ENCODE peak calls at places on chromosomes 16 and 17, in four cellular contexts. E is fibroblast of the aortic adventitia, S is HCT116, N is MM.1S. A is an unnamed sample.

GRCh38 chr17:73072254-73072962 is 20.1 kb downstream of the SLC39A11 start:
- DNase-seq in E (no peak), S (no peak), N (no peak), A (no peak)

GRCh38 chr16:58393138-58393504 is 850 bp downstream of the GINS3 start:
- DNase-seq in E (peak; percentile 35), S (no peak), N (no peak), A (peak; percentile 8)

GRCh38 chr16:48580925-48581500 is 29.0 kb downstream of the N4BP1 start:
- DNase-seq in E (peak; percentile 40), S (no peak), N (no peak), A (no peak)

GRCh38 chr17:44044092-44044491 is 22.4 kb downstream of the LSM12 start:
- DNase-seq in E (peak; percentile 82), S (no peak), N (no peak), A (peak; percentile 42)

GRCh38 chr16:54545890-54546476 is 259.4 kb upstream of the IRX3 start:
- DNase-seq in E (no peak), S (no peak), N (no peak), A (no peak)

GRCh38 chr16:2926660-2927646 is 15.2 kb downstream of the FLYWCH1 start:
- DNase-seq in E (peak; percentile 90), S (peak; percentile 85), N (peak; percentile 89), A (peak; percentile 89)

GRCh38 chr16:74035816-74036215 is 260.8 kb upstream of the PSMD7 start:
- DNase-seq in E (no peak), S (peak; percentile 7), N (no peak), A (no peak)

GRCh38 chr16:30787613-30788378 is 791 bp upstream of the ZNF629 start:
- DNase-seq in E (no peak), S (no peak), N (no peak), A (no peak)

GRCh38 chr17:19317359-19318095 is 45.0 kb downstream of the B9D1 start:
- DNase-seq in E (peak; percentile 40), S (peak; percentile 57), N (peak; percentile 95), A (peak; percentile 86)

GRCh38 chr16:47013910-47014309 is 40.4 kb upstream of the DNAJA2 start:
- DNase-seq in E (no peak), S (no peak), N (no peak), A (no peak)

GRCh38 chr17:49459401-49459984 is 35.6 kb upstream of the NGFR start:
- DNase-seq in E (no peak), S (no peak), N (no peak), A (no peak)

GRCh38 chr16:49547448-49547847 is 173.8 kb downstream of the C16orf78 start:
- DNase-seq in E (no peak), S (no peak), N (no peak), A (no peak)

GRCh38 chr17:34578016-34578415 is 1.4 kb upstream of the TMEM132E start:
- DNase-seq in E (no peak), S (no peak), N (no peak), A (no peak)

GRCh38 chr17:3957735-3958134 is 6.5 kb downstream of the ATP2A3 start:
- DNase-seq in E (no peak), S (no peak), N (no peak), A (no peak)

GRCh38 chr16:29141586-29142324 is 156.9 kb downstream of the LAT start:
- DNase-seq in E (no peak), S (no peak), N (no peak), A (no peak)

GRCh38 chr17:65531508-65532431 is 29.7 kb downstream of the AXIN2 start:
- DNase-seq in E (peak; percentile 96), S (no peak), N (no peak), A (peak; percentile 72)
- TF ChIP-seq CTCF in E (peak; percentile 58), S (peak; percentile 38), N (no peak), A (peak; percentile 39)

GRCh38 chr16:81738831-81739496 is 40.1 kb upstream of the PLCG2 start:
- DNase-seq in E (no peak), S (no peak), N (no peak), A (no peak)
- H3K4me3 ChIP-seq in E (no peak overlapping the region), S (no peak overlapping the region), N (no peak overlapping the region), A (no peak overlapping the region)

GRCh38 chr16:13896543-13897182 is 23.3 kb upstream of the ERCC4 start:
- DNase-seq in E (no peak), S (peak; percentile 36), N (no peak), A (no peak)
- TF ChIP-seq CTCF in E (peak; percentile 23), S (peak; percentile 82), N (peak; percentile 23), A (peak; percentile 39)

DNA sequence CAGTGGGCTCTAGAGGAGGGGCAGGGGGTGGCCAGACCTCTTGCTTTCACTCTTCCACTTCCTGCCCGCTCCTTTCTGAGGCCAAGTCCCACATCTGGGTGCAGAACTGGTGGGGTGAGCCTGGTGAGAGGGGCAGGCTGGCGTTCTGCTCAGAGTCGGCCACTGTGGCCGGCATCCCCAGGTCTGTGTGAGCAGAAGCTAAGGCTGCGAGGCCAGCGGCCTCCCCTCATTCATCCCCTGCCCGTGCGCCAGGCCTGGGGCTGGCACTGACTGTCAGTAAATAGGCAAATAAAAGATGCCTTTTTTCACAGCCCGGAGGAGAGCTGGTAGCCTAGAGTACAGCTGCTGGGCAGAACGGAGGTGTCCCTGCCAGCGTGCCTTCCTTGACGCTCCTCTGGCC is 1.2 kb downstream of the DEF8 start:
- DNase-seq in E (no peak), S (no peak), N (no peak), A (no peak)
- H3K4me3 ChIP-seq in E (peak overlapping the region; percentile 71), S (peak overlapping the region; percentile 67), N (no peak overlapping the region), A (peak overlapping the region; percentile 66)

DNA sequence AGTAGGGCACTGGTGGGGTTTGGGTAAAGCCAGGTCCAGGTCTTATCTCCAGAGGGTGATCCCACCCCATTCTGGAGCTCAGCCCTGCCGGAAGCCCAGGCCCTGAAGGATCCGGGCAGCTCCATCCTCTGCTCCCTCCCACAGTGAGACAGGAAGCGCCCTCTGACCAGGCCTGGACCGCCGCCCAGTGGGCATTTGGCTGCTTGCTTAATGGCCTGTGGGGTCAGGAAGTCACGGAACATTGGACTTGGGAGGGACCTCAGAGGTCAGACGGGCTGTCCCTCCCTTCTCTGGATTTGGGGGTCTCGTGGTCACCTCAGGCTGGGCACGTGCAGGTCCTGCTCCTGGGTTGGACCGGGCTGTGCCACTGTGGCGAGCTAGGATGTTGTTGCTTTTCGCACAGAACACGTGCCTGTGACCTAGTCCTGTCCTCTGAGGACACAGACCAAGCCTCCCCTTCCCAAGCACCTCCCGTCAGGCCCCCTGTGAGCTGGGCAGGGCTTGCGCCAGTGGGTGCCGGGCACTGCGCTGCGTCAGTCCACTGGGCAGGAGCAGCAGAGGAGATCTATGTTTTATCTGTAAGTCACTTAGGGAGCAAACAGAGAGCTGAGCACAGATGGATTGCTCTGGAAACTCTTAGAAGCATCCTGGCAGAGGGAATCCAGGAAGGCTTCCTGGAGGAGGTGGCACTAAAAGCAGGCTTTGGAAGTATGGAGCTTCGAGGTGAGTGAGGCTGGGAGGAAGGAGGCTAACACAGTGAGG is 49.4 kb upstream of the GSE1 start:
- DNase-seq in E (no peak), S (no peak), N (no peak), A (peak; percentile 83)
- TF ChIP-seq CTCF in E (no peak), S (no peak), N (no peak), A (peak; percentile 53)

GRCh38 chr17:39564201-39564828 is 43.4 kb downstream of the NEUROD2 start:
- DNase-seq in E (no peak), S (peak; percentile 8), N (no peak), A (no peak)
- H3K4me3 ChIP-seq in E (no peak overlapping the region), S (no peak overlapping the region), N (no peak overlapping the region), A (no peak overlapping the region)

GRCh38 chr17:80284631-80285030 is 24.0 kb downstream of the RNF213 start:
- DNase-seq in E (no peak), S (no peak), N (no peak), A (no peak)
- TF ChIP-seq CTCF in E (no peak), S (peak; percentile 43), N (no peak), A (no peak)

A was measured in fibroblast of villous mesenchyme.